ENCODE peak calls at places on chromosomes 6 and 20, in eight cellular contexts. G is mucosa of descending colon, Z is bronchial epithelial cell, I is AG04450, N is uterus, K is lower lobe of right lung, O is tibial artery, P is GM23338. X is an unnamed sample.

GRCh38 chr6:148874698-148875293 is 128.0 kb downstream of the UST start:
- DNase-seq in G (no peak), Z (peak), I (no peak), N (no peak), K (no peak), O (no peak), P (no peak), X (no peak)

GRCh38 chr6:119137194-119138072 is 59.0 kb upstream of the FAM184A start:
- DNase-seq in G (no peak), Z (peak), I (no peak), N (no peak), K (no peak), O (peak), P (no peak), X (no peak)

GRCh38 chr20:44336086-44336485 is 757 bp upstream of the R3HDML start:
- DNase-seq in G (no peak), Z (no peak), I (no peak), N (no peak), K (no peak), O (no peak), P (peak), X (no peak)

GRCh38 chr6:136173519-136174507 is 76.3 kb downstream of the MTFR2 start:
- DNase-seq in G (no peak), Z (no peak), I (peak), N (peak), K (no peak), O (no peak), P (no peak), X (no peak)

GRCh38 chr6:87407531-87407895 is 259 bp upstream of the CFAP206 start:
- DNase-seq in G (no peak), Z (peak), I (no peak), N (peak), K (no peak), O (no peak), P (peak), X (no peak)

GRCh38 chr20:39645130-39645529 is 683.0 kb downstream of the DHX35 start:
- DNase-seq in G (no peak), Z (no peak), I (no peak), N (no peak), K (no peak), O (no peak), P (no peak), X (no peak)

GRCh38 chr6:141261016-141261671 is 871.6 kb upstream of the GJE1 start:
- DNase-seq in G (peak), Z (no peak), I (no peak), N (no peak), K (no peak), O (no peak), P (no peak), X (no peak)

GRCh38 chr6:160791981-160792418 is 90.0 kb downstream of the PLG start:
- DNase-seq in G (no peak), Z (peak), I (no peak), N (no peak), K (no peak), O (no peak), P (no peak), X (no peak)

GRCh38 chr20:906703-907102 is 9.4 kb downstream of the ANGPT4 start:
- DNase-seq in G (no peak), Z (no peak), I (no peak), N (no peak), K (no peak), O (peak), P (no peak), X (peak)

GRCh38 chr6:28977351-28978136 is 27.6 kb downstream of the ZNF311 start:
- DNase-seq in G (no peak), Z (peak), I (no peak), N (no peak), K (peak), O (no peak), P (peak), X (no peak)

GRCh38 chr6:136069119-136069518 is 181.0 kb downstream of the MTFR2 start:
- DNase-seq in G (no peak), Z (peak), I (peak), N (no peak), K (no peak), O (no peak), P (no peak), X (no peak)

DNA sequence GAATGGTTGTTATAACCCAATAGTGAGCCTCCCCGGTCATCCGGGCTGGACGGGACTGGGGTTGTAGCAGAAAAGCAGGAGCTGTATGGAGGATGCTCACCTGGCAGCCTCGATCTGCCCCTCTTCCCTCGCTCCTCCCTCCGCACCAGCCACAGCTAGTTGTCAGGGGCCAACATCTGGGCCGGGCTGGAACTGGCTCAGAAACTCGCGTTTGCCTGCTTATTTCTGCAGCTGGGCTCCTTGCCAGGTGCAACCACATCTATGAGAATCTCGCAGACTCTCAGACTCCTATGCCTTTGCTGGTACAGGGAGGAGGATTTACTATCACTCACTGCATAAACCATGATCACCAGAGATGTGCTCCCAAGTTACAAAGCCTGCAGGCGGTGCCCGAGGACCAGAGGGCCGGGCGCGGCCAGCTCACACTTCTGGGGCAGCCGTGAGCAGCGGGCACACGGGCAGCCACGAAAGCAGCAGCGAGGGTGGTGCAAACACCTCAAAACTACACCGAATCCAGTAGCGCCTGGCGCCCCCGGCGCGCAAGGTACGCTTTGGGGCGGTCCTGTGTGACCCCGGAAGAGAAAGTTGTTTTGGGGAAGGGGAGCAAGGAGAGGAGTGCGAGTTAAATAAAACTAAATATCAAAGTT is 609 bp upstream of the LRRC1 start:
- DNase-seq in G (peak), Z (peak), I (peak), N (peak), K (peak), O (peak), P (peak), X (no peak)
- TF ChIP-seq CTCF in G (peak), Z (peak), I (peak), N (peak), K (peak), O (peak), P (peak), X (no peak)

GRCh38 chr6:122126894-122127293 is 272.6 kb upstream of the HSF2 start:
- DNase-seq in G (no peak), Z (no peak), I (no peak), N (no peak), K (no peak), O (no peak), P (no peak), X (peak)
- H3K4me3 ChIP-seq in G (no peak), Z (no peak), I (no peak), N (no peak), K (no peak), O (no peak), P (no peak), X (no peak)

DNA sequence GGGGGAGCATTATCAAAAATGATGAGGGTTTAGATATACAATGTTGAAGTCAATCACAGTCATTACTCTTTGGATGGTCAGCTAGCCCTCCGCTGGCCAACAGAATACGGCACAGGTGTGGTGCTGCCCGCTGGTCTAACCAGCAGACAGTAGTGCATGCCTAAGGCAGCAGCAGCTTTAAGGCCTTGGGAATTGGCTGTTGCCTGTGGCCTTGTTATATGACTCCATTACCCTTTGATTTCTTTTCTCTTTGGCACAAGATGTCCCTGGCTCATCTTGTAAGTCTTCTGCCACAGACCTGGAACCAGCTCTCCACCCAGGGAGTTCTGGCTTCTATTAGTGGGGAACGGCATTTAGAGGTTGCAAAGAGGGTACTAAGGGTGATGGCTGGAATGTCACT is 110.2 kb downstream of the WDR27 start:
- DNase-seq in G (no peak), Z (no peak), I (no peak), N (no peak), K (no peak), O (no peak), P (peak), X (peak)
- TF ChIP-seq CTCF in G (no peak), Z (no peak), I (no peak), N (no peak), K (no peak), O (no peak), P (no peak), X (no peak)

GRCh38 chr6:30880563-30881252 is 3.6 kb upstream of the DDR1 start:
- DNase-seq in G (no peak), Z (no peak), I (no peak), N (no peak), K (no peak), O (no peak), P (peak), X (no peak)

GRCh38 chr6:30876039-30876730 is 8.1 kb upstream of the DDR1 start:
- DNase-seq in G (no peak), Z (peak), I (no peak), N (peak), K (no peak), O (no peak), P (no peak), X (no peak)

GRCh38 chr6:30875244-30876038 is 8.9 kb upstream of the DDR1 start:
- DNase-seq in G (no peak), Z (peak), I (no peak), N (no peak), K (no peak), O (no peak), P (peak), X (no peak)

GRCh38 chr6:30879684-30880427 is 4.5 kb upstream of the DDR1 start:
- DNase-seq in G (no peak), Z (no peak), I (no peak), N (no peak), K (no peak), O (no peak), P (no peak), X (no peak)

GRCh38 chr6:30877419-30878262 is 6.7 kb upstream of the DDR1 start:
- DNase-seq in G (peak), Z (peak), I (peak), N (peak), K (peak), O (peak), P (peak), X (peak)
- H3K4me3 ChIP-seq in G (no peak), Z (no peak), I (peak), N (peak), K (peak), O (peak), P (no peak), X (peak)

DNA sequence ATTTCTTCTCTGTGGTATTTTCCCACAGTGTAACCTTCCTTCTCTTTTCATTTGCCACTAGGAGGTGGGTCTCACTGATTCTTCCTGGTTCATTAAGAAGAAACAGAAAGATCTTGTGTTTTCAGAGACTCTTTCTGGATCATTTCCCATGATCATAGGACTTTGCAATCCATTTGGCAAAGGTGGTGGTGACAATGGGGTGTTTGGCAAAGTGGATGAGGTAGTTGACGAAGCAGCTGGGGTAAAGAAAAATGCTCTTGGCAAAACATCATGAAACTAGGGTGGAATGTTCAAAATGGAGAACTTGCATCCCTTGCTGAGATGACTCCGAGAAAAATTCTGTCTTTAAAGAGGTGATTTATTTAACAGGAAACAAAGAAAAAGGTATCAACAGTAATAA is 50.6 kb downstream of the TRAF3IP2 start:
- DNase-seq in G (no peak), Z (no peak), I (no peak), N (peak), K (no peak), O (no peak), P (no peak), X (peak)
- TF ChIP-seq CTCF in G (no peak), Z (no peak), I (peak), N (no peak), K (no peak), O (no peak), P (no peak), X (no peak)

X was measured in gastrocnemius medialis.